ENCODE peak calls at places on chromosomes 4 and X, in nine cellular contexts. K is kidney epithelial cell, M is cardiac fibroblast, A is upper lobe of left lung, E is colonic mucosa, X is AG04450, W is fibroblast of lung, F is suprapubic skin, C is psoas muscle. O is an unnamed sample.

GRCh38 chr4:147747787-147748454 is 16.0 kb downstream of the ARHGAP10 start:
- DNase-seq in K (no peak), M (no peak), A (no peak), E (no peak), X (no peak), W (no peak), F (no peak), C (no peak), O (no peak)

GRCh38 chr4:87589531-87589930 is 18.8 kb upstream of the DSPP start:
- DNase-seq in K (peak), M (peak), A (no peak), E (no peak), X (peak), W (peak), F (no peak), C (no peak), O (no peak)

GRCh38 chr4:105122334-105122733 is 24.3 kb upstream of the TET2 start:
- DNase-seq in K (peak), M (peak), A (no peak), E (no peak), X (no peak), W (peak), F (no peak), C (no peak), O (no peak)

GRCh38 chrX:71052721-71053120 is 15.4 kb downstream of the SNX12 start:
- DNase-seq in K (no peak), M (no peak), A (no peak), E (no peak), X (no peak), W (no peak), F (no peak), C (no peak), O (no peak)

GRCh38 chr4:130336585-130337217 is 1240.7 kb downstream of the C4orf33 start:
- DNase-seq in K (no peak), M (peak), A (no peak), E (no peak), X (no peak), W (peak), F (no peak), C (no peak), O (no peak)

GRCh38 chr4:116391020-116391419 is 694.4 kb downstream of the TRAM1L1 start:
- DNase-seq in K (no peak), M (no peak), A (no peak), E (no peak), X (no peak), W (no peak), F (no peak), C (no peak), O (no peak)

GRCh38 chrX:138885886-138886285 is 174.4 kb upstream of the FGF13 start:
- DNase-seq in K (no peak), M (no peak), A (no peak), E (no peak), X (no peak), W (peak), F (no peak), C (no peak), O (no peak)

GRCh38 chr4:1608821-1609500 is 75.2 kb downstream of the FAM53A start:
- DNase-seq in K (no peak), M (no peak), A (no peak), E (no peak), X (no peak), W (no peak), F (peak), C (peak), O (no peak)

GRCh38 chr4:77040265-77040664 is 35.5 kb downstream of the CCNI start:
- DNase-seq in K (peak), M (no peak), A (no peak), E (no peak), X (no peak), W (peak), F (no peak), C (no peak), O (no peak)

DNA sequence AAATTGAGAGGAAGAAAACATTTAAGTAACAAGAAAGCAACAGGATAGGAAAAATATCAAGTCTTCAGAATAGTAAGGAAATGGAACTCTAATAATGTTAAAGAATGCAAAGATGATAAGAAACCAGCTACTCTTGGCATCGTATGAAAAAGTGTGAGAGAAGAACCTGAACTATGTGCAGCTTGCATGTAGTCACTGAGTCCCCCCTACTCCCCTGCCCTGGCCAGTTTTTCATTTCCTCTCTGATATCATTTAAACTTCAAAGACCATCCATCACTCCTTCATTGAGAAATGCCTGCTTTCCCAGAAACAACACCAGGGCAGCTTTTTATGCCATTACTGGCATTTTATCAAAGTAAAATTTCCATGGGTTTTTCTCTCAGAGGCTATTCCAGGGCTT is 28.1 kb downstream of the INPP4B start:
- DNase-seq in K (no peak), M (peak), A (no peak), E (no peak), X (no peak), W (peak), F (no peak), C (no peak), O (no peak)
- H3K4me3 ChIP-seq in K (no peak), M (no peak), A (no peak), E (no peak), X (no peak), W (no peak), F (no peak), C (peak), O (no peak)

DNA sequence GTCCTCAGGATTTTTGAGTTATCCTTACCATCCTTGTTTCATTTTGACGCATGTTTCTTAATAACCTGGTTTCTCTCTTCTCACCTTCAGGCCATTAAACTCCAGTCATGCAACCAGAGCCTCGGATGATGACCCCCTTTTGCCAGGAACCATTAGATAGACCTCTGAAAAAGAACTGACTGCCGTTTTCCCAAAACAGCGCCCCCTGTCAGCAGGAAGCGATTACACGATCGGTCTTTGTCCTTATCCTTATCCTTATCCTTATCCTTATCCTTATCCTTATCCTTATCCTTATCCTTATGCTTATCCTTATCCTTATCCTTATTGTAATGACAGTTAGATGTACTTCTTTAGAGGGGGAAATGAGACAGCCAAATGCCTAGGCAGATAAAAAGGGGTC is 148.4 kb upstream of the ITM2A start:
- DNase-seq in K (no peak), M (no peak), A (no peak), E (no peak), X (no peak), W (no peak), F (no peak), C (no peak), O (no peak)
- TF ChIP-seq CTCF in K (no peak), M (no peak), A (no peak), E (no peak), X (no peak), W (no peak), F (no peak), C (no peak), O (no peak)

DNA sequence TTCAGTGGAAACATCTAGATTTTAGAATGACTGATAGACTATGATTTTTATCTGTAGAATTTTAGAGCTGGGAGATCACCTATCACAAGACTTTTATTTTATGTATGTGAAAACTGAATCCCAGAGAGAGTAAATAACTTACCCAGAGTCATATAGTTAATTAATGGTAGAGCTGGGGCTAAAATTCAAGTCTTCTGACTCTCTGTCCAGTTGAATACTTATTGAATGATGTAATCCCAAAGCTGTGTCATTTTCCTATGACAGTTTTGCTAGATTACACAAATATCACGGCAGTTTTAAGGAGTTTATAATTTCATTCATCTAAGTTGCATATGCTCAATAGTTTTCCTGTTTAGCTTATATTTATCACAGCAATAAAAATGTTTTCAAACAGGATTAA is 6.7 kb downstream of the NRK start:
- DNase-seq in K (no peak), M (no peak), A (no peak), E (no peak), X (no peak), W (peak), F (no peak), C (no peak), O (no peak)
- H3K4me3 ChIP-seq in K (no peak), M (no peak), A (no peak), E (no peak), X (no peak), W (no peak), F (no peak), C (no peak), O (no peak)

DNA sequence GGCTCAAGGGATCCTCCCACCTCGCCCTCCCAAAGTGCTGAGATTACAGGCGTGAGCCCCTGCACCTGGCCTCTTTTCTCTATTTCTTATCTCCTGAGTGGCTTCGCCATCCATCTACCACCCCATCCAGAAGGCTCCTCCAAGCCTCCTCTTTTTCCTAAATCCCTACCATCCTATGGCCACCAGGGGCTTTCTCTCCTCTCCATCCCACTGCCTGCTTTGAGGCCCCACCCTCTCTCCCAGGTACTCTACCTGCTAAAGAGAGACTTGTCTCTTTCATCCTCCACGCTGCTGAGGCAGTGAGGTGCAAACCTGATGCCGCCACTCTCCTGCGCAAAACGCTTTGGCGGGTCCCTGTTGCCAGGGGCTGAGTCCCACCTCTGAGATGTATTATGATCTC is 7.0 kb downstream of the RS1 start:
- DNase-seq in K (no peak), M (no peak), A (no peak), E (no peak), X (no peak), W (no peak), F (no peak), C (no peak), O (no peak)
- TF ChIP-seq CTCF in K (no peak), M (no peak), A (no peak), E (no peak), X (no peak), W (no peak), F (no peak), C (no peak), O (no peak)

DNA sequence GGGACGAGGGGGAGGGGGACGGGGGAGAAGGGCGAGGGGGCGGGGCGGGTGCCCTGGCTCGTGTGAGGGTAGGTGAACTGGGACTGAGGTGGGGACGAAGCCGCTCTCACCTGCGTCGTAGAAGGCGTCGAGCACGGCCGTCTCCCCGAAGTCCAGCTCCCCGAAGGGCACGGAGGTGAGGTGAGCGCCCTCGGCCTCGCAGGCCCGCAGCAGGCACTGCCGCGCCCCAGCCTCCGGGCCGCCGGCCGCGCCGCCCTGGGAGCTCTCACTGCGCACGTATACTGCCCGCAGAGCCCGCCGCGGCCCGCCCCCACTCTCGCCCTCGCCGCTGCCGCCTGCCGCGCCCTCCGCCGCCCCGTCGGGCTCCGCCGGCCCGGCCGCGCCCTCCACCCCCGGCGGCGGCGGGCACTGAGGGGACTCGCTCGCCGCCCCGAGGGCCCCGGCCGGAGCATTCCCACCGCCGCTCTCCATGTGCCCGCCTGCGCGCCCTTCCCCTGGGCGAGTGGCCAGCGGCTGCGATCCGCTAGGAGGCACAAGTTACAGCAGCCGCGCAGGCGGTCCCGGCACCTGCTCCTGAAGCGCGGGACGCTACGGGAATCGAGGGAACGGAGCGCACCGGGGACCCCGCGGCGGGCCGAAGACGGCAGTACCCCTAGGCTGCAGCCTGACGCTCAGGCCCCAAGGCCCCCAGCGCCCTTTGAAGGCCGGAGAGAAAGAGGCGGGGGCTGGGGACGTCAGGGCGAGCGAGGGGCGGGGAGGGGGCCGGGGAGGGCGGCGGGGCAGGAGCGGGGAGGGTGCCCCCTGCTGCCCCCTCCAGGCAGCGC is at the start of gene MAP3K15:
- DNase-seq in K (no peak), M (peak), A (peak), E (peak), X (no peak), W (peak), F (no peak), C (peak), O (no peak)
- H3K4me3 ChIP-seq in K (peak), M (no peak), A (peak), E (peak), X (peak), W (no peak), F (peak), C (peak), O (peak)

GRCh38 chr4:16764622-16765021 is 133.8 kb downstream of the LDB2 start:
- DNase-seq in K (no peak), M (peak), A (no peak), E (no peak), X (no peak), W (peak), F (no peak), C (no peak), O (no peak)
- TF ChIP-seq CTCF in K (peak), M (peak), A (peak), E (no peak), X (peak), W (peak), F (no peak), C (no peak), O (peak)

GRCh38 chr4:3769642-3770184 is 3.5 kb downstream of the ADRA2C start:
- DNase-seq in K (no peak), M (no peak), A (no peak), E (no peak), X (no peak), W (no peak), F (no peak), C (peak), O (no peak)

GRCh38 chr4:3766791-3767561 is 791 bp downstream of the ADRA2C start:
- DNase-seq in K (no peak), M (no peak), A (no peak), E (no peak), X (no peak), W (peak), F (no peak), C (no peak), O (no peak)

GRCh38 chr4:3768842-3769641 is 2.9 kb downstream of the ADRA2C start:
- DNase-seq in K (no peak), M (no peak), A (no peak), E (no peak), X (no peak), W (no peak), F (no peak), C (peak), O (no peak)

GRCh38 chr4:3766207-3766790 is at the start of gene ADRA2C:
- DNase-seq in K (no peak), M (no peak), A (no peak), E (no peak), X (no peak), W (peak), F (no peak), C (peak), O (no peak)

GRCh38 chr4:3767569-3768288 is 1.5 kb downstream of the ADRA2C start:
- DNase-seq in K (no peak), M (no peak), A (no peak), E (peak), X (no peak), W (peak), F (no peak), C (no peak), O (no peak)
- H3K4me3 ChIP-seq in K (no peak), M (no peak), A (no peak), E (no peak), X (no peak), W (no peak), F (peak), C (no peak), O (no peak)

DNA sequence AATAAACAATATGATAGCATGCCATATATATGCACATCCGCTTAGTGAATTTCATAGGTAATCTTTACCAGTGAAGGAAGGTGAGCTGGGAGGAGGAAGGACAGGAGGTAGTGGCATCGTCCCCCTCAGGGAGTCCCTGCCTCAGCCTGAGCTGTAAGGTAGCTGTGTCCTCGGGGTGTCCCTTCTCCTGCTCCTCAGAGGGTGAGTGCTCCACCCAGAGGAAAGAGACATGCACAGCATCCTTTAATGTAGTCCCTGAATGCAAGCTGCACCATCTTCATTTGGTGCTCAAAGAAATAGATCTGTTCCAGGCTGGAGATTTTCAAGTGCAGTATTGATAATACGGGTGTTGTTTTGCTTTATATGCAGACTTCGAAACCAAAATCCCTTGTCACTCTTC is 330.4 kb upstream of the SFRP2 start:
- DNase-seq in K (no peak), M (no peak), A (no peak), E (no peak), X (no peak), W (no peak), F (no peak), C (no peak), O (no peak)
- TF ChIP-seq CTCF in K (peak), M (peak), A (no peak), E (no peak), X (no peak), W (no peak), F (no peak), C (no peak), O (no peak)

GRCh38 chr4:42396361-42397255 is 680 bp upstream of the SHISA3 start:
- DNase-seq in K (no peak), M (no peak), A (no peak), E (no peak), X (no peak), W (no peak), F (no peak), C (peak), O (no peak)

GRCh38 chr4:42395595-42395994 is 1.7 kb upstream of the SHISA3 start:
- DNase-seq in K (no peak), M (no peak), A (no peak), E (no peak), X (no peak), W (no peak), F (no peak), C (no peak), O (no peak)

GRCh38 chr4:42397635-42398447 is 553 bp downstream of the SHISA3 start:
- DNase-seq in K (no peak), M (peak), A (peak), E (no peak), X (no peak), W (peak), F (no peak), C (peak), O (no peak)

GRCh38 chr4:42398448-42399355 is 1.4 kb downstream of the SHISA3 start:
- DNase-seq in K (no peak), M (no peak), A (no peak), E (no peak), X (no peak), W (no peak), F (no peak), C (peak), O (no peak)

DNA sequence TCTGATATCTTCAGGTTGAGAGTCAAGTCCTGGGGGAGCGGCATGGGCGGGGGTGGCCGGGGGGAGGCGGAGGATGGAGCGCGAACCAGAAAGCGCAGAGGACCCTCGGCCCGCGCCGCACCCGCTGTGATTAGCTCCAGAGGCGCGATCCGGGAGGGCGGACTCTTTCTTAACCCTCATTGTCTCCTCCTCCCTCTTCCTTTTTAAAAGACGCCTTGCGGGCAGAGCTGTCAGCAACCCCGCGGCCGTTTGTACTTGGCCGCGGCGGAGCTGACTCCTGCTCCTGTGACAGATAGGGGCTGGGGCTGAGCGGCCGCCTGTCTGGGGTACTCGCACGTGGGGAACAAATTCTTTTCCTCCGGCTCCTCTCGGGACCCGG is at the start of gene SHISA3:
- DNase-seq in K (no peak), M (peak), A (peak), E (peak), X (no peak), W (peak), F (no peak), C (peak), O (no peak)
- H3K4me3 ChIP-seq in K (peak), M (peak), A (peak), E (peak), X (peak), W (peak), F (peak), C (peak), O (peak)

O was measured in dorsolateral prefrontal cortex.